ENCODE peak calls at places on chromosomes 16 and 17, in four cellular contexts. One of them, this sample, is unnamed.

GRCh38 chr16:72848759-72849664 is 198.9 kb downstream of the ZFHX3 start:
- DNase-seq in aorta: peak
- DNase-seq in transverse colon: peak
- DNase-seq in adrenal gland: peak
- DNase-seq in this sample: peak

GRCh38 chr16:30887927-30888326 is 6.0 kb downstream of the BCL7C start:
- DNase-seq in aorta: no peak
- DNase-seq in adrenal gland: no peak
- DNase-seq in transverse colon: no peak
- DNase-seq in this sample: no peak

GRCh38 chr16:84548971-84549844 is 44.7 kb upstream of the MEAK7 start:
- DNase-seq in aorta: no peak
- DNase-seq in adrenal gland: peak
- DNase-seq in transverse colon: no peak
- DNase-seq in this sample: no peak

GRCh38 chr17:78820122-78820792 is 20.4 kb downstream of the USP36 start:
- DNase-seq in transverse colon: no peak
- DNase-seq in adrenal gland: no peak
- DNase-seq in aorta: no peak
- DNase-seq in this sample: no peak

GRCh38 chr16:23131436-23131835 is 17.8 kb downstream of the USP31 start:
- DNase-seq in adrenal gland: no peak
- DNase-seq in aorta: no peak
- DNase-seq in transverse colon: no peak
- DNase-seq in this sample: no peak

GRCh38 chr16:19696312-19696711 is 21.7 kb downstream of the KNOP1 start:
- DNase-seq in aorta: peak
- DNase-seq in transverse colon: peak
- DNase-seq in adrenal gland: peak
- DNase-seq in this sample: peak

GRCh38 chr17:64780096-64781012 is 118.2 kb upstream of the SMURF2 start:
- DNase-seq in transverse colon: peak
- DNase-seq in aorta: peak
- DNase-seq in adrenal gland: peak
- DNase-seq in this sample: peak

GRCh38 chr16:1450218-1450617 is 5.9 kb upstream of the CCDC154 start:
- DNase-seq in adrenal gland: no peak
- DNase-seq in aorta: no peak
- DNase-seq in transverse colon: no peak
- DNase-seq in this sample: no peak

GRCh38 chr17:66386789-66387351 is 84.5 kb downstream of the PRKCA start:
- DNase-seq in transverse colon: no peak
- DNase-seq in adrenal gland: no peak
- DNase-seq in aorta: no peak
- DNase-seq in this sample: no peak

GRCh38 chr16:8554881-8555280 is 35.4 kb downstream of the TMEM114 start:
- DNase-seq in adrenal gland: no peak
- DNase-seq in transverse colon: no peak
- DNase-seq in aorta: no peak
- DNase-seq in this sample: no peak

GRCh38 chr16:76197925-76198324 is 79.3 kb upstream of the CNTNAP4 start:
- DNase-seq in adrenal gland: no peak
- DNase-seq in aorta: no peak
- DNase-seq in transverse colon: no peak
- DNase-seq in this sample: no peak

GRCh38 chr16:14181371-14182050 is 110.4 kb downstream of the MRTFB start:
- DNase-seq in aorta: no peak
- DNase-seq in adrenal gland: no peak
- DNase-seq in transverse colon: no peak
- DNase-seq in this sample: no peak

GRCh38 chr16:1626327-1626726 is 14.2 kb downstream of the CRAMP1 start:
- DNase-seq in adrenal gland: no peak
- DNase-seq in transverse colon: no peak
- DNase-seq in aorta: no peak
- DNase-seq in this sample: no peak

GRCh38 chr17:58300336-58300735 is 19.6 kb upstream of the MPO start:
- DNase-seq in transverse colon: no peak
- DNase-seq in aorta: no peak
- DNase-seq in adrenal gland: no peak
- DNase-seq in this sample: no peak

GRCh38 chr17:49575524-49576120 is at the start of gene NXPH3:
- DNase-seq in adrenal gland: peak
- DNase-seq in aorta: peak
- DNase-seq in transverse colon: peak
- DNase-seq in this sample: peak

GRCh38 chr17:15220785-15221184 is 44.3 kb downstream of the PMP22 start:
- DNase-seq in adrenal gland: no peak
- DNase-seq in transverse colon: no peak
- DNase-seq in aorta: no peak
- DNase-seq in this sample: no peak

GRCh38 chr17:75998327-75998795 is 2.3 kb upstream of the CDK3 start:
- DNase-seq in aorta: peak
- DNase-seq in adrenal gland: no peak
- DNase-seq in transverse colon: peak
- DNase-seq in this sample: no peak

GRCh38 chr16:86089986-86090385 is 191.0 kb downstream of the IRF8 start:
- DNase-seq in aorta: no peak
- DNase-seq in transverse colon: no peak
- DNase-seq in adrenal gland: no peak
- DNase-seq in this sample: no peak

GRCh38 chr17:65783845-65784334 is 222.4 kb upstream of the AXIN2 start:
- DNase-seq in transverse colon: peak
- DNase-seq in aorta: no peak
- DNase-seq in adrenal gland: peak
- DNase-seq in this sample: peak

GRCh38 chr17:63082952-63083351 is 116.9 kb downstream of the TANC2 start:
- DNase-seq in adrenal gland: no peak
- DNase-seq in transverse colon: no peak
- DNase-seq in aorta: no peak
- DNase-seq in this sample: no peak

GRCh38 chr17:3157218-3157617 is 29.9 kb upstream of the OR1G1 start:
- DNase-seq in transverse colon: no peak
- DNase-seq in aorta: no peak
- DNase-seq in adrenal gland: no peak
- DNase-seq in this sample: no peak

GRCh38 chr17:5555254-5555653 is 29.1 kb downstream of the NLRP1 start:
- DNase-seq in aorta: no peak
- DNase-seq in transverse colon: no peak
- DNase-seq in adrenal gland: no peak
- DNase-seq in this sample: no peak

GRCh38 chr17:65751263-65751662 is 189.8 kb upstream of the AXIN2 start:
- DNase-seq in transverse colon: no peak
- DNase-seq in adrenal gland: peak
- DNase-seq in aorta: no peak
- DNase-seq in this sample: no peak

GRCh38 chr16:3520398-3520797 is 19.6 kb downstream of the CLUAP1 start:
- DNase-seq in aorta: no peak
- DNase-seq in transverse colon: no peak
- DNase-seq in adrenal gland: no peak
- DNase-seq in this sample: no peak

GRCh38 chr17:76384987-76385891 is 830 bp downstream of the SPHK1 start:
- DNase-seq in transverse colon: peak
- DNase-seq in adrenal gland: peak
- DNase-seq in aorta: peak
- DNase-seq in this sample: peak

GRCh38 chr17:62663304-62663703 is 35.8 kb downstream of the MRC2 start:
- DNase-seq in transverse colon: no peak
- DNase-seq in adrenal gland: no peak
- DNase-seq in aorta: no peak
- DNase-seq in this sample: no peak

GRCh38 chr16:16120382-16121184 is 102.7 kb downstream of the ABCC6 start:
- DNase-seq in transverse colon: peak
- DNase-seq in adrenal gland: peak
- DNase-seq in aorta: peak
- DNase-seq in this sample: peak

GRCh38 chr16:1781254-1781653 is 1.1 kb downstream of the SPSB3 start:
- DNase-seq in adrenal gland: no peak
- DNase-seq in aorta: peak
- DNase-seq in transverse colon: no peak
- DNase-seq in this sample: no peak

GRCh38 chr17:35864853-35865252 is 3.8 kb downstream of the HEATR9 start:
- DNase-seq in transverse colon: no peak
- DNase-seq in adrenal gland: no peak
- DNase-seq in aorta: no peak
- DNase-seq in this sample: no peak

GRCh38 chr17:40402668-40403067 is 15.0 kb downstream of the TOP2A start:
- DNase-seq in aorta: no peak
- DNase-seq in transverse colon: no peak
- DNase-seq in adrenal gland: no peak
- DNase-seq in this sample: no peak

GRCh38 chr16:85607796-85608514 is 5.2 kb upstream of the GSE1 start:
- DNase-seq in transverse colon: no peak
- DNase-seq in adrenal gland: no peak
- DNase-seq in aorta: no peak
- DNase-seq in this sample: no peak

GRCh38 chr16:85642762-85643281 is 29.7 kb downstream of the GSE1 start:
- DNase-seq in aorta: no peak
- DNase-seq in transverse colon: no peak
- DNase-seq in adrenal gland: no peak
- DNase-seq in this sample: no peak

GRCh38 chr17:1484060-1484535 is 8.4 kb downstream of the MYO1C start:
- DNase-seq in adrenal gland: no peak
- DNase-seq in transverse colon: no peak
- DNase-seq in aorta: no peak
- DNase-seq in this sample: peak

GRCh38 chr17:68700391-68700790 is 99.2 kb upstream of the FAM20A start:
- DNase-seq in aorta: no peak
- DNase-seq in transverse colon: no peak
- DNase-seq in adrenal gland: no peak
- DNase-seq in this sample: no peak

GRCh38 chr16:77304134-77304533 is 104.9 kb downstream of the SYCE1L start:
- DNase-seq in adrenal gland: no peak
- DNase-seq in transverse colon: no peak
- DNase-seq in aorta: no peak
- DNase-seq in this sample: no peak

GRCh38 chr17:72656114-72656763 is 436.2 kb downstream of the SLC39A11 start:
- DNase-seq in aorta: no peak
- DNase-seq in transverse colon: no peak
- DNase-seq in adrenal gland: no peak
- DNase-seq in this sample: no peak

GRCh38 chr16:50668368-50669008 is 12.6 kb downstream of the SNX20 start:
- DNase-seq in transverse colon: no peak
- DNase-seq in aorta: no peak
- DNase-seq in adrenal gland: no peak
- DNase-seq in this sample: no peak

GRCh38 chr17:76956846-76957540 is 88.8 kb downstream of the MGAT5B start:
- DNase-seq in transverse colon: no peak
- DNase-seq in adrenal gland: no peak
- DNase-seq in aorta: no peak
- DNase-seq in this sample: no peak

GRCh38 chr17:11330871-11331270 is 89.9 kb downstream of the SHISA6 start:
- DNase-seq in aorta: no peak
- DNase-seq in transverse colon: no peak
- DNase-seq in adrenal gland: no peak
- DNase-seq in this sample: no peak

DNA sequence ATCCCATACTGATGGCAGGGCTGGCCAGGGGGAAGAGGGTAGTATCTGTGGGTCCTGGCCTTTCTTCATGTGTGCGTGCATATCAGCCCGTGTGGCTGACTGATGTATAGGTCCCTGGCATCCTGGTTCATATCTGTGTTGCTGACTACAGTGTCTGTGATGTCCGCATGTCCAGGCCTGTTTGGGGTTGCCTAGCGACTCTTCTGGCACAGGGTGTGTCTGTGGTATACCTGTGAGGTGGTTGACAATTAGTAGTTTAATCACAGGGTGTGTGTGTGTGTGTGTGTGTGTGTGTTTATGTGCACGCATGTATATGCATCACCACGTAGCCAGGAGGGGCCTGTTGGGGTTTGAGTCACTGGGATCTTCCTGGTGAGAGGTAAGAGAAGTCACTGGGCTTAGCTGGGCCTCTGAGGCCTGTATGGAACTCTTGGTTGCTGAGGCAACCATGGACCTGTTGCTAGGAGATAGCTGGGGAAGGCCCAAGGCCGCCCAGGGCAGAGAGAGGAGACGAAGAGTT is 634 bp upstream of the TMEM95 start:
- DNase-seq in transverse colon: peak
- DNase-seq in aorta: no peak
- DNase-seq in adrenal gland: peak
- DNase-seq in this sample: peak
- H3K4me3 ChIP-seq in transverse colon: no peak
- H3K4me3 ChIP-seq in aorta: no peak
- H3K4me3 ChIP-seq in adrenal gland: no peak
- H3K4me3 ChIP-seq in this sample: no peak

GRCh38 chr16:21628196-21628726 is 24.1 kb downstream of the IGSF6 start:
- DNase-seq in aorta: no peak
- DNase-seq in transverse colon: no peak
- DNase-seq in adrenal gland: no peak
- DNase-seq in this sample: no peak

GRCh38 chr16:21625026-21625425 is 25.6 kb downstream of the METTL9 start:
- DNase-seq in transverse colon: no peak
- DNase-seq in adrenal gland: no peak
- DNase-seq in aorta: no peak
- DNase-seq in this sample: no peak

GRCh38 chr16:21628772-21629171 is 23.6 kb downstream of the IGSF6 start:
- DNase-seq in adrenal gland: peak
- DNase-seq in aorta: no peak
- DNase-seq in transverse colon: no peak
- DNase-seq in this sample: no peak

GRCh38 chr16:21622545-21622944 is 23.2 kb downstream of the METTL9 start:
- DNase-seq in adrenal gland: no peak
- DNase-seq in transverse colon: no peak
- DNase-seq in aorta: no peak
- DNase-seq in this sample: no peak

GRCh38 chr16:21626659-21627277 is 25.6 kb downstream of the IGSF6 start:
- DNase-seq in transverse colon: no peak
- DNase-seq in adrenal gland: peak
- DNase-seq in aorta: no peak
- DNase-seq in this sample: no peak
- H3K4me3 ChIP-seq in transverse colon: no peak
- H3K4me3 ChIP-seq in adrenal gland: no peak
- H3K4me3 ChIP-seq in aorta: no peak
- H3K4me3 ChIP-seq in this sample: no peak

GRCh38 chr17:47840742-47841487 is at the start of gene SCRN2:
- DNase-seq in adrenal gland: peak
- DNase-seq in transverse colon: peak
- DNase-seq in aorta: peak
- DNase-seq in this sample: peak

GRCh38 chr17:47843391-47843730 is 2.3 kb upstream of the SCRN2 start:
- DNase-seq in transverse colon: no peak
- DNase-seq in adrenal gland: no peak
- DNase-seq in aorta: no peak
- DNase-seq in this sample: no peak

GRCh38 chr17:47839899-47840741 is 953 bp downstream of the SCRN2 start:
- DNase-seq in aorta: no peak
- DNase-seq in adrenal gland: no peak
- DNase-seq in transverse colon: no peak
- DNase-seq in this sample: no peak

GRCh38 chr17:47844230-47844629 is 3.2 kb upstream of the SCRN2 start:
- DNase-seq in transverse colon: no peak
- DNase-seq in adrenal gland: peak
- DNase-seq in aorta: no peak
- DNase-seq in this sample: no peak

GRCh38 chr17:47841488-47842308 is 625 bp upstream of the SCRN2 start:
- DNase-seq in adrenal gland: no peak
- DNase-seq in transverse colon: no peak
- DNase-seq in aorta: no peak
- DNase-seq in this sample: no peak
- H3K4me3 ChIP-seq in adrenal gland: no peak
- H3K4me3 ChIP-seq in transverse colon: no peak
- H3K4me3 ChIP-seq in aorta: no peak
- H3K4me3 ChIP-seq in this sample: peak

GRCh38 chr17:4500188-4500565 is 1.5 kb downstream of the SPNS2 start:
- DNase-seq in adrenal gland: no peak
- DNase-seq in transverse colon: no peak
- DNase-seq in aorta: no peak
- DNase-seq in this sample: no peak
- H3K4me3 ChIP-seq in adrenal gland: no peak
- H3K4me3 ChIP-seq in transverse colon: no peak
- H3K4me3 ChIP-seq in aorta: no peak
- H3K4me3 ChIP-seq in this sample: peak